ENCODE peak calls at places on chromosomes 16 and 17, in nine cellular contexts. V is CD8-positive, alpha-beta T cell; W is pancreas; A is left cardiac atrium; N is left ventricle myocardium superior; X is lower lobe of right lung; D is naive thymus-derived CD4-positive, alpha-beta T cell; Y is natural killer cell; F is left lung. Q is an unnamed sample.

GRCh38 chr16:47750371-47750770 is 289.2 kb downstream of the PHKB start:
- ATAC-seq in V (no peak), W (no peak), A (no peak), N (no peak), X (no peak), D (no peak), Y (no peak), F (no peak), Q (no peak)

GRCh38 chr16:69771651-69771967 is 9.5 kb downstream of the WWP2 start:
- ATAC-seq in V (no peak), W (peak), A (no peak), N (no peak), X (no peak), D (no peak), Y (no peak), F (no peak), Q (no peak)

GRCh38 chr16:10895053-10895946 is 18.3 kb downstream of the CIITA start:
- ATAC-seq in V (no peak), W (no peak), A (peak), N (peak), X (no peak), D (no peak), Y (no peak), F (peak), Q (peak)

GRCh38 chr17:44385287-44386181 is 3.9 kb downstream of the ITGA2B start:
- ATAC-seq in V (peak), W (peak), A (peak), N (peak), X (peak), D (peak), Y (peak), F (peak), Q (peak)

GRCh38 chr17:77594416-77595209 is 363.9 kb upstream of the TNRC6C start:
- ATAC-seq in V (no peak), W (no peak), A (no peak), N (no peak), X (no peak), D (no peak), Y (no peak), F (no peak), Q (no peak)

GRCh38 chr17:57612202-57613071 is 132.7 kb downstream of the CCDC182 start:
- ATAC-seq in V (peak), W (no peak), A (no peak), N (no peak), X (peak), D (peak), Y (peak), F (peak), Q (peak)

GRCh38 chr17:31571124-31571892 is 179.8 kb downstream of the RAB11FIP4 start:
- ATAC-seq in V (no peak), W (peak), A (peak), N (peak), X (peak), D (no peak), Y (no peak), F (peak), Q (peak)

GRCh38 chr17:7323731-7324437 is 5.3 kb downstream of the NEURL4 start:
- ATAC-seq in V (peak), W (no peak), A (peak), N (peak), X (peak), D (peak), Y (peak), F (peak), Q (peak)

GRCh38 chr17:77237232-77238008 is 96.7 kb downstream of the SEC14L1 start:
- ATAC-seq in V (no peak), W (no peak), A (no peak), N (peak), X (no peak), D (no peak), Y (no peak), F (no peak), Q (no peak)

GRCh38 chr16:66927012-66927436 is 1.7 kb upstream of the RRAD start:
- ATAC-seq in V (no peak), W (no peak), A (peak), N (peak), X (peak), D (peak), Y (no peak), F (peak), Q (no peak)

GRCh38 chr16:82282662-82283061 is 112.6 kb upstream of the MPHOSPH6 start:
- ATAC-seq in V (no peak), W (no peak), A (no peak), N (no peak), X (no peak), D (no peak), Y (no peak), F (no peak), Q (no peak)

GRCh38 chr16:54253118-54253517 is 33.5 kb downstream of the IRX3 start:
- ATAC-seq in V (no peak), W (no peak), A (no peak), N (peak), X (no peak), D (peak), Y (no peak), F (no peak), Q (no peak)

GRCh38 chr17:81083125-81083765 is 48.3 kb downstream of the BAIAP2 start:
- ATAC-seq in V (no peak), W (peak), A (no peak), N (peak), X (peak), D (no peak), Y (no peak), F (peak), Q (no peak)

GRCh38 chr16:29811896-29812665 is at the start of gene PRRT2:
- ATAC-seq in V (no peak), W (no peak), A (peak), N (peak), X (no peak), D (no peak), Y (no peak), F (no peak), Q (no peak)

GRCh38 chr17:45641541-45641940 is 142.6 kb upstream of the CRHR1 start:
- ATAC-seq in V (no peak), W (no peak), A (no peak), N (no peak), X (peak), D (no peak), Y (no peak), F (no peak), Q (peak)

GRCh38 chr16:47705268-47705667 is 244.1 kb downstream of the PHKB start:
- ATAC-seq in V (no peak), W (no peak), A (no peak), N (no peak), X (no peak), D (no peak), Y (no peak), F (no peak), Q (no peak)

GRCh38 chr17:179066-179432 is 2.4 kb downstream of the DOC2B start:
- ATAC-seq in V (no peak), W (no peak), A (peak), N (peak), X (no peak), D (no peak), Y (no peak), F (no peak), Q (peak)

GRCh38 chr17:40646791-40647548 is 648 bp downstream of the SMARCE1 start:
- ATAC-seq in V (peak), W (peak), A (peak), N (peak), X (peak), D (peak), Y (peak), F (peak), Q (no peak)

GRCh38 chr17:55005520-55005919 is 37.0 kb downstream of the STXBP4 start:
- ATAC-seq in V (no peak), W (no peak), A (no peak), N (no peak), X (no peak), D (no peak), Y (no peak), F (peak), Q (no peak)

GRCh38 chr17:75315541-75316243 is 26.5 kb upstream of the SLC25A19 start:
- ATAC-seq in V (no peak), W (no peak), A (no peak), N (no peak), X (peak), D (peak), Y (peak), F (peak), Q (no peak)

GRCh38 chr16:28514246-28514645 is 7.6 kb upstream of the IL27 start:
- ATAC-seq in V (no peak), W (no peak), A (no peak), N (no peak), X (no peak), D (no peak), Y (no peak), F (no peak), Q (peak)

GRCh38 chr16:58475220-58475619 is 24.7 kb upstream of the NDRG4 start:
- ATAC-seq in V (no peak), W (no peak), A (peak), N (peak), X (no peak), D (no peak), Y (no peak), F (no peak), Q (no peak)

GRCh38 chr17:57121308-57122042 is 36.4 kb downstream of the AKAP1 start:
- ATAC-seq in V (no peak), W (peak), A (peak), N (peak), X (no peak), D (no peak), Y (no peak), F (peak), Q (no peak)

GRCh38 chr17:13871261-13871660 is 198.0 kb upstream of the COX10 start:
- ATAC-seq in V (no peak), W (no peak), A (no peak), N (no peak), X (no peak), D (no peak), Y (no peak), F (no peak), Q (no peak)

GRCh38 chr16:20676867-20677266 is 20.6 kb downstream of the ACSM1 start:
- ATAC-seq in V (no peak), W (no peak), A (no peak), N (no peak), X (no peak), D (no peak), Y (no peak), F (no peak), Q (no peak)

GRCh38 chr17:45995617-45996270 is 3.3 kb upstream of the STH start:
- ATAC-seq in V (no peak), W (no peak), A (no peak), N (no peak), X (peak), D (no peak), Y (no peak), F (no peak), Q (no peak)

GRCh38 chr17:70288540-70289290 is 119.4 kb downstream of the KCNJ2 start:
- ATAC-seq in V (no peak), W (no peak), A (no peak), N (no peak), X (no peak), D (peak), Y (no peak), F (no peak), Q (peak)

GRCh38 chr17:15409721-15410247 is 57.6 kb downstream of the CDRT4 start:
- ATAC-seq in V (no peak), W (no peak), A (peak), N (peak), X (peak), D (no peak), Y (no peak), F (peak), Q (peak)

GRCh38 chr16:23129686-23130085 is 19.6 kb downstream of the USP31 start:
- ATAC-seq in V (no peak), W (no peak), A (no peak), N (no peak), X (no peak), D (no peak), Y (no peak), F (no peak), Q (no peak)

GRCh38 chr16:84729716-84730320 is 30.0 kb downstream of the USP10 start:
- ATAC-seq in V (no peak), W (no peak), A (no peak), N (peak), X (peak), D (no peak), Y (no peak), F (peak), Q (no peak)

GRCh38 chr17:20216853-20217252 is 207.7 kb downstream of the SPECC1 start:
- ATAC-seq in V (no peak), W (no peak), A (no peak), N (no peak), X (no peak), D (no peak), Y (no peak), F (no peak), Q (no peak)

GRCh38 chr16:87163637-87164036 is 153.6 kb downstream of the C16orf95 start:
- ATAC-seq in V (no peak), W (no peak), A (no peak), N (no peak), X (no peak), D (no peak), Y (no peak), F (no peak), Q (no peak)

GRCh38 chr16:72285728-72286127 is 113.8 kb upstream of the PMFBP1 start:
- ATAC-seq in V (no peak), W (no peak), A (no peak), N (no peak), X (no peak), D (no peak), Y (no peak), F (no peak), Q (no peak)

GRCh38 chr17:81722184-81723120 is 10.4 kb downstream of the SLC25A10 start:
- ATAC-seq in V (no peak), W (peak), A (peak), N (peak), X (peak), D (no peak), Y (no peak), F (peak), Q (peak)

GRCh38 chr16:85491798-85492616 is 121.1 kb upstream of the GSE1 start:
- ATAC-seq in V (peak), W (peak), A (peak), N (peak), X (peak), D (no peak), Y (no peak), F (peak), Q (peak)

GRCh38 chr17:77857613-77858012 is 100.9 kb upstream of the TNRC6C start:
- ATAC-seq in V (peak), W (no peak), A (no peak), N (no peak), X (no peak), D (no peak), Y (no peak), F (no peak), Q (no peak)

GRCh38 chr16:57593021-57593420 is 35.4 kb upstream of the ADGRG1 start:
- ATAC-seq in V (peak), W (no peak), A (no peak), N (no peak), X (no peak), D (no peak), Y (no peak), F (no peak), Q (peak)

GRCh38 chr17:69198238-69198637 is 30.4 kb downstream of the ABCA10 start:
- ATAC-seq in V (no peak), W (no peak), A (no peak), N (no peak), X (no peak), D (no peak), Y (no peak), F (no peak), Q (no peak)

GRCh38 chr17:77690271-77691161 is 268.0 kb upstream of the TNRC6C start:
- ATAC-seq in V (no peak), W (no peak), A (peak), N (peak), X (no peak), D (no peak), Y (peak), F (no peak), Q (no peak)

GRCh38 chr16:66937725-66938337 is 2.5 kb downstream of the CES2 start:
- ATAC-seq in V (no peak), W (no peak), A (no peak), N (no peak), X (no peak), D (no peak), Y (no peak), F (no peak), Q (no peak)

Q was measured in esophagus mucosa.